ENCODE peak calls at places on chromosomes 13 and 19, in four cellular contexts. L is HuH-7, N is activated T-cell treated with anti-CD3 and anti-CD28 coated beads for 48 hours, W is neural crest cell. R is an unnamed sample.

GRCh38 chr13:57630661-57631606 is 610 bp upstream of the PCDH17 start:
- DNase-seq in L (no peak), N (no peak), W (peak), R (peak)

GRCh38 chr13:43054803-43055802 is 31.7 kb downstream of the DNAJC15 start:
- DNase-seq in N (no peak), L (peak), W (no peak), R (peak)

GRCh38 chr13:73449258-73449657 is 390.5 kb downstream of the KLF5 start:
- DNase-seq in N (no peak), W (no peak), L (no peak), R (no peak)

GRCh38 chr13:73492811-73493210 is 434.0 kb downstream of the KLF5 start:
- DNase-seq in N (no peak), L (no peak), W (no peak), R (no peak)

GRCh38 chr13:98517576-98518310 is 59.2 kb downstream of the STK24 start:
- DNase-seq in L (no peak), N (no peak), W (no peak), R (no peak)

GRCh38 chr19:41939861-41940442 is 11.7 kb upstream of the ERFL start:
- DNase-seq in L (no peak), W (peak), N (no peak), R (no peak)

GRCh38 chr13:66992183-66992582 is 238.0 kb downstream of the PCDH9 start:
- DNase-seq in W (no peak), L (no peak), N (no peak), R (peak)

GRCh38 chr13:20826810-20827560 is 53.2 kb upstream of the EEF1AKMT1 start:
- DNase-seq in L (no peak), N (no peak), W (no peak), R (peak)

GRCh38 chr19:13149628-13150186 is 468 bp downstream of the STX10 start:
- DNase-seq in L (no peak), W (peak), N (no peak), R (peak)

GRCh38 chr19:49677232-49677881 is at the start of gene PRMT1:
- DNase-seq in N (peak), L (no peak), W (peak), R (no peak)

GRCh38 chr13:69458013-69458412 is 649.6 kb upstream of the ATXN8OS start:
- DNase-seq in W (no peak), L (no peak), N (no peak), R (no peak)

GRCh38 chr19:5292843-5293606 is 47.6 kb downstream of the PTPRS start:
- DNase-seq in N (peak), W (peak), L (peak), R (peak)

GRCh38 chr13:28040977-28041376 is 52.5 kb upstream of the URAD start:
- DNase-seq in N (no peak), L (no peak), W (no peak), R (no peak)

GRCh38 chr19:57302020-57302465 is 18.2 kb upstream of the ZNF543 start:
- DNase-seq in W (no peak), N (no peak), L (no peak), R (no peak)

GRCh38 chr19:28168557-28168956 is 1044.4 kb downstream of the UQCRFS1 start:
- DNase-seq in W (no peak), L (no peak), N (no peak), R (no peak)

GRCh38 chr13:97125810-97126738 is 96.1 kb upstream of the MBNL2 start:
- DNase-seq in N (no peak), W (no peak), L (no peak), R (no peak)

GRCh38 chr13:86095351-86095750 is 296.1 kb upstream of the SLITRK6 start:
- DNase-seq in L (no peak), N (no peak), W (no peak), R (no peak)

GRCh38 chr13:102484329-102484728 is 82.5 kb upstream of the FGF14 start:
- DNase-seq in W (no peak), L (no peak), N (no peak), R (no peak)

GRCh38 chr19:58519087-58519354 is 589 bp downstream of the ZBTB45 start:
- DNase-seq in N (peak), L (peak), W (peak), R (peak)

GRCh38 chr13:21330126-21330861 is 128.8 kb downstream of the ZDHHC20 start:
- DNase-seq in W (no peak), N (no peak), L (no peak), R (no peak)

GRCh38 chr13:24146961-24147569 is 13.5 kb upstream of the SPATA13 start:
- DNase-seq in L (no peak), W (no peak), N (no peak), R (no peak)

GRCh38 chr13:107585466-107585865 is 629.9 kb downstream of the LIG4 start:
- DNase-seq in N (no peak), L (no peak), W (no peak), R (no peak)

GRCh38 chr13:61094865-61095264 is 320.8 kb downstream of the PCDH20 start:
- DNase-seq in L (no peak), W (no peak), N (no peak), R (no peak)

GRCh38 chr13:49812806-49813205 is 20.3 kb upstream of the KPNA3 start:
- DNase-seq in L (no peak), N (no peak), W (no peak), R (no peak)

GRCh38 chr13:39501711-39502324 is 101.2 kb downstream of the LHFPL6 start:
- DNase-seq in N (no peak), W (no peak), L (no peak), R (no peak)

GRCh38 chr19:2574971-2575630 is 99.2 kb downstream of the GADD45B start:
- DNase-seq in W (no peak), L (no peak), N (no peak), R (no peak)

GRCh38 chr13:101450749-101451130 is 1.7 kb upstream of the ITGBL1 start:
- DNase-seq in N (no peak), W (no peak), L (no peak), R (no peak)

GRCh38 chr19:50817941-50818858 is 5.4 kb downstream of the KLK1 start:
- DNase-seq in W (peak), L (no peak), N (peak), R (peak)

GRCh38 chr13:20136781-20137703 is 23.8 kb downstream of the GJA3 start:
- DNase-seq in L (peak), W (peak), N (peak), R (peak)

GRCh38 chr19:28530406-28531035 is 682.4 kb downstream of the UQCRFS1 start:
- DNase-seq in N (no peak), W (no peak), L (no peak), R (no peak)

GRCh38 chr13:91142572-91142971 is 204.9 kb upstream of the MIR17HG start:
- DNase-seq in W (no peak), N (no peak), L (no peak), R (no peak)

GRCh38 chr13:46571941-46572340 is 19.0 kb downstream of the LRCH1 start:
- DNase-seq in L (no peak), N (no peak), W (no peak), R (no peak)

GRCh38 chr19:318509-318774 is 26.2 kb downstream of the MIER2 start:
- DNase-seq in W (no peak), N (no peak), L (no peak), R (no peak)

GRCh38 chr13:114111577-114111976 is 20.8 kb downstream of the RASA3 start:
- DNase-seq in L (no peak), W (no peak), N (no peak), R (no peak)

GRCh38 chr19:40443930-40444180 is 280 bp downstream of the SERTAD3 start:
- DNase-seq in W (no peak), N (peak), L (no peak), R (peak)

GRCh38 chr19:15464394-15465385 is at the start of gene RASAL3:
- DNase-seq in N (peak), L (no peak), W (no peak), R (no peak)

GRCh38 chr19:55279376-55279772 is 536 bp downstream of the HSPBP1 start:
- DNase-seq in W (no peak), L (no peak), N (no peak), R (no peak)